ENCODE peak calls at places on chromosomes 5 and 9, in six cellular contexts. L, H, B, O, P and S are unnamed samples.

GRCh38 chr5:134989291-134989830 is 21.7 kb downstream of the CATSPER3 start:
- DNase-seq in L (no peak), H (peak; percentile 32), B (no peak), O (no peak), P (no peak), S (no peak)

GRCh38 chr5:125612356-125613149 is 810.7 kb upstream of the GRAMD2B start:
- DNase-seq in L (no peak), H (no peak), B (no peak), O (no peak), P (peak; percentile 21), S (no peak)

GRCh38 chr9:113963017-113963620 is 87.0 kb downstream of the ZNF618 start:
- DNase-seq in L (no peak), H (peak; percentile 46), B (no peak), O (peak; percentile 24), P (peak; percentile 45), S (no peak)

GRCh38 chr5:55096860-55097259 is 5.6 kb upstream of the GZMA start:
- DNase-seq in L (no peak), H (no peak), B (peak; percentile 38), O (no peak), P (no peak), S (no peak)

GRCh38 chr5:34043099-34043876 is at the start of gene C1QTNF3:
- DNase-seq in L (no peak), H (peak; percentile 45), B (no peak), O (no peak), P (peak; percentile 64), S (no peak)

GRCh38 chr9:124395826-124396225 is 19.4 kb downstream of the PSMB7 start:
- DNase-seq in L (no peak), H (no peak), B (no peak), O (no peak), P (no peak), S (no peak)

GRCh38 chr5:9269024-9269423 is 276.9 kb downstream of the SEMA5A start:
- DNase-seq in L (no peak), H (no peak), B (no peak), O (no peak), P (no peak), S (no peak)

GRCh38 chr9:35106343-35106730 is 3.4 kb upstream of the STOML2 start:
- DNase-seq in L (no peak), H (no peak), B (no peak), O (no peak), P (no peak), S (no peak)

GRCh38 chr5:103259705-103260355 is 1.3 kb downstream of the MACIR start:
- DNase-seq in L (no peak), H (peak; percentile 59), B (peak; percentile 4), O (peak; percentile 10), P (peak; percentile 47), S (no peak)

GRCh38 chr9:2809692-2810423 is 34.0 kb downstream of the PUM3 start:
- DNase-seq in L (no peak), H (peak; percentile 88), B (no peak), O (peak; percentile 60), P (peak; percentile 61), S (peak; percentile 38)

GRCh38 chr5:103452666-103453065 is 109.9 kb downstream of the NUDT12 start:
- DNase-seq in L (no peak), H (peak; percentile 50), B (no peak), O (no peak), P (no peak), S (no peak)

GRCh38 chr9:96782241-96782640 is 4.4 kb upstream of the ZNF510 start:
- DNase-seq in L (no peak), H (no peak), B (no peak), O (no peak), P (no peak), S (no peak)

GRCh38 chr9:131349522-131349880 is 44.4 kb upstream of the PRRC2B start:
- DNase-seq in L (no peak), H (no peak), B (no peak), O (no peak), P (no peak), S (no peak)

GRCh38 chr5:11234501-11234911 is 473.5 kb upstream of the DAP start:
- DNase-seq in L (peak; percentile 15), H (no peak), B (peak; percentile 4), O (no peak), P (no peak), S (no peak)

GRCh38 chr5:17799521-17799920 is 165.3 kb downstream of the TAF11L14 start:
- DNase-seq in L (no peak), H (no peak), B (no peak), O (no peak), P (no peak), S (no peak)

GRCh38 chr9:1458503-1458902 is 408.3 kb downstream of the DMRT2 start:
- DNase-seq in L (no peak), H (peak; percentile 26), B (no peak), O (peak; percentile 6), P (peak; percentile 57), S (no peak)

GRCh38 chr5:2307631-2308030 is 424.9 kb upstream of the IRX4 start:
- DNase-seq in L (no peak), H (no peak), B (no peak), O (no peak), P (no peak), S (no peak)

GRCh38 chr5:9239071-9239470 is 306.8 kb downstream of the SEMA5A start:
- DNase-seq in L (no peak), H (no peak), B (no peak), O (no peak), P (no peak), S (no peak)

GRCh38 chr5:1963941-1964451 is 81.3 kb upstream of the IRX4 start:
- DNase-seq in L (no peak), H (no peak), B (no peak), O (no peak), P (no peak), S (no peak)